ENCODE peak calls at places on chromosomes 3 and 15, in four cellular contexts. E is K562, J is GM12878, N is HepG2. X is an unnamed sample.

GRCh38 chr3:101216710-101217457 is 103.5 kb downstream of the IMPG2 start:
- DNase-seq in J (no peak), N (no peak), E (no peak), X (no peak)

GRCh38 chr3:154194869-154195268 is 73.7 kb downstream of the ARHGEF26 start:
- DNase-seq in J (no peak), E (no peak), N (no peak), X (no peak)

GRCh38 chr3:139120336-139120971 is 75.8 kb upstream of the PRR23C start:
- DNase-seq in J (no peak), N (no peak), E (peak), X (no peak)

GRCh38 chr15:52136471-52136993 is 24.0 kb upstream of the BCL2L10 start:
- DNase-seq in J (no peak), E (no peak), N (no peak), X (no peak)

GRCh38 chr3:78880588-78881461 is 887.0 kb downstream of the ROBO1 start:
- DNase-seq in E (no peak), N (no peak), J (no peak), X (no peak)

GRCh38 chr3:58585994-58586393 is 8.8 kb upstream of the FAM107A start:
- DNase-seq in N (no peak), J (no peak), E (no peak), X (no peak)

GRCh38 chr3:114659109-114660081 is 365.6 kb downstream of the TIGIT start:
- DNase-seq in N (peak), E (no peak), J (no peak), X (no peak)

GRCh38 chr3:183799471-183799870 is 25.9 kb downstream of the MAP6D1 start:
- DNase-seq in E (no peak), N (no peak), J (no peak), X (no peak)

GRCh38 chr15:74723754-74724334 is 1.5 kb downstream of the CYP1A1 start:
- DNase-seq in E (peak), N (peak), J (no peak), X (peak)

GRCh38 chr3:129277829-129278271 is 820 bp upstream of the HMCES start:
- DNase-seq in E (no peak), J (no peak), N (no peak), X (peak)

GRCh38 chr3:126057547-126057819 is 26.4 kb downstream of the SLC41A3 start:
- DNase-seq in N (no peak), E (no peak), J (no peak), X (peak)

GRCh38 chr3:149967067-149967685 is 3.5 kb downstream of the PFN2 start:
- DNase-seq in J (no peak), N (peak), E (peak), X (no peak)

GRCh38 chr3:186194451-186194811 is 85.5 kb upstream of the ETV5 start:
- DNase-seq in J (no peak), N (no peak), E (no peak), X (no peak)

GRCh38 chr3:33467786-33468185 is 27.6 kb upstream of the UBP1 start:
- DNase-seq in J (no peak), E (no peak), N (peak), X (no peak)

GRCh38 chr3:160052385-160053047 is 63.9 kb downstream of the IL12A start:
- DNase-seq in J (no peak), E (no peak), N (no peak), X (no peak)

DNA sequence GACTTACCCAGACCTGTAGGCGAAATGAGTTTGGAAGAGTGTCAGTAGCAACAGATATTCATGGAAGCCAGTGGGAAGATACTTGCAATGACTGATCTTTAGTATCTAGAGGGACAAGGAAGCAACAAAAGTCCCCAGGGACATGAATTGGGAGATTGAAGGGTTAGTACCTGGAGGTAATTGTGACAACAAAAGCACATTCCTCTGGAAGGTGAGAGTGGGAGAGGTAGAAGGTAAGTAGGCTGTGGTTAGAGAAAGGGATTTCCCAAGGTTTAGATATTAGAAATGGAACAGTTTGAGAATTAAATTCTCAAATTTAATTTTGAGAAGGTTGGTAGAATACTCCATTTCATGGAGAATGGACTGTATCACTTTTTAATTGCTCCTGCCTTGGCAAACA is 191.4 kb downstream of the AKAP13 start:
- DNase-seq in N (no peak), E (no peak), J (no peak), X (no peak)
- TF ChIP-seq BHLHE40 in N (no peak), E (no peak), J (no peak), X (no peak)

GRCh38 chr3:177771780-177772179 is 574.5 kb upstream of the TBL1XR1 start:
- DNase-seq in J (no peak), E (no peak), N (no peak), X (no peak)

GRCh38 chr3:177772908-177773557 is 575.8 kb upstream of the TBL1XR1 start:
- DNase-seq in N (no peak), J (no peak), E (no peak), X (no peak)

GRCh38 chr3:177778633-177779032 is 581.4 kb upstream of the TBL1XR1 start:
- DNase-seq in E (no peak), N (no peak), J (no peak), X (no peak)

GRCh38 chr3:177777699-177778098 is 580.4 kb upstream of the TBL1XR1 start:
- DNase-seq in N (peak), J (peak), E (peak), X (peak)

DNA sequence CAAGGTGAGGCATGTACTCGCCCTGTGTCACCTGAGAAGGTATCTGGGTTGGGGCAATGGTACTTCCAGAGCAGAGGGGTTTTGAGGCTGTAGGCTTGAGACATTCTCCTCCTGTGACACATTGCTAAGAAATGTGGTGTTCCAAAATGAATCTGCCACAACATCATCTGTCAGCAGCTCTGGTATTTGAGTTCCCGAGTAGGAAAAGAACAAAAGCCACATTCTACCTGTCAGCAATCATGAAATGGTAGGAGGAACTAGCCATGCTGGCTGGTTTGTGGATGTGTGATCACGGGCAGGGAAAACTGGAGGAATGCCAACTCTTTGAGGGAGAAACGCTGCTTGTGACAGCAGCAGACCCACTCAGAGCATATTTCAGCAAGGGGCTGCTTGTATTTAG is 579.4 kb upstream of the TBL1XR1 start:
- DNase-seq in N (peak), E (no peak), J (no peak), X (no peak)
- TF ChIP-seq FOXM1 in N (no peak), E (no peak), J (no peak), X (no peak)

GRCh38 chr3:46930176-46930944 is 46.2 kb downstream of the CCDC12 start:
- DNase-seq in N (no peak), J (no peak), E (no peak), X (no peak)
- TF ChIP-seq BHLHE40 in N (no peak), J (no peak), E (no peak), X (no peak)

DNA sequence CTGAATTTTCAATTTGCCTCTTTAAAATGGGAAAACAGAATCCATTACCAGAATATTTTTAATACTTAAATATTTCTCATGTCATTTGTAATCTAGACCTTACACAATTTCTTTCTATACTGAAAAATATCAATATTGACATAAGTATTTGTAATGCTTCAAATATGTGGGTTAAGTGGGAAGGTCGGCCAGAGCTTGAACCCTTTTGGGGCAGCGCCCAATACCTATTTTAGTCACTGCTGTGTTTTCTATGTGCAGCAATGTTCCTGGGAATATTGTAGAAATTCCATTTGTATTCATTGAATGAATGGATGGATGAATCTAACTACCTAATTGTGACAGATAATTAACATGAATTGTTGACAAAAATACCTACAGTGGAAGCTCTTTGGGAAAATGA is 459.7 kb upstream of the ZNF717 start:
- DNase-seq in E (no peak), N (no peak), J (no peak), X (no peak)
- TF ChIP-seq FOXM1 in E (no peak), N (no peak), J (no peak), X (no peak)

GRCh38 chr3:131795382-131796085 is 239.3 kb downstream of the CPNE4 start:
- DNase-seq in N (no peak), E (peak), J (no peak), X (no peak)
- TF ChIP-seq BHLHE40 in N (no peak), E (no peak), J (peak), X (no peak)

DNA sequence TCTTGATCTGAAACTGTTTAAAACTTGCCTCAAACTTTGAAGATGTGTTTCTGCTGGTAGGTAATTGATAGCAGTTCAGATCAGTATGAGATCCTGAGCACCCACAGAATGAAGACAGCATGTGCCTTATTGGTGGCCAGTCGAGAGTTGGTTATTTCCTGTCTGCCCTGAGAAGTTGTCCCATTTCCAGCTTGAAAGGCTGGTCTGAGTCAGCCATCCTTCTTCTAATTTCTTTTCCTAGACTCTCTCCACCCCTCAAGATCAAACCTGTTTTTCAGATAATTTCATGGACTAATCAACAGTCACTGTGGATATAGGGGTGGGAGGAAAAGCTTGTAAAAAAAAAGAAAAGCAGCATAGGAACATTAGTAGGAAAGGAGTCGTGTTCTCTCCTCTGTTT is 464.4 kb downstream of the FOXP1 start:
- DNase-seq in E (no peak), J (no peak), N (no peak), X (no peak)
- TF ChIP-seq FOXM1 in E (no peak), J (no peak), N (no peak), X (no peak)

X was measured in HEK293T.